ENCODE peak calls at places on chromosomes 13 and 19, in ten cellular contexts. Y, S, H, V, K, A, P, M, Q and N are unnamed samples.

GRCh38 chr19:47229674-47230121 is 1.3 kb downstream of the BBC3 start:
- DNase-seq in P (no peak), A (no peak), K (peak; percentile 35), S (peak; percentile 61), M (peak; percentile 41), Q (peak; percentile 59), H (peak; percentile 45), V (no peak), Y (peak; percentile 18), N (peak; percentile 37)

GRCh38 chr19:55597493-55597892 is 1.8 kb downstream of the FIZ1 start:
- DNase-seq in V (no peak), Q (no peak), K (no peak), H (no peak), M (no peak), P (no peak), Y (no peak), A (no peak), S (no peak), N (no peak)

GRCh38 chr13:44334751-44335150 is 38.9 kb upstream of the SERP2 start:
- DNase-seq in Q (no peak), A (no peak), H (no peak), S (no peak), M (no peak), Y (peak; percentile 8), V (no peak), K (no peak), P (no peak), N (no peak)

GRCh38 chr13:79861731-79862130 is 380.8 kb downstream of the NDFIP2 start:
- DNase-seq in M (no peak), V (no peak), S (no peak), K (no peak), P (no peak), A (no peak), Y (no peak), Q (peak; percentile 77), H (no peak), N (no peak)

GRCh38 chr13:34064456-34065205 is 246.7 kb downstream of the RFC3 start:
- DNase-seq in H (no peak), Q (no peak), K (no peak), V (no peak), M (no peak), P (no peak), S (no peak), A (no peak), Y (no peak), N (no peak)

GRCh38 chr19:1373534-1374249 is 10.0 kb upstream of the NDUFS7 start:
- DNase-seq in H (peak; percentile 95), Y (no peak), A (no peak), P (no peak), V (peak; percentile 86), K (no peak), M (no peak), Q (no peak), S (no peak), N (no peak)

GRCh38 chr19:47723573-47723923 is 10.3 kb downstream of the EHD2 start:
- DNase-seq in V (peak; percentile 54), P (no peak), S (no peak), Y (peak; percentile 61), H (peak; percentile 66), M (no peak), Q (no peak), K (peak; percentile 93), A (no peak), N (no peak)

GRCh38 chr13:99371956-99372355 is 64.8 kb upstream of the GPR183 start:
- DNase-seq in H (no peak), S (no peak), K (no peak), P (no peak), A (no peak), Y (no peak), Q (no peak), V (no peak), M (no peak), N (no peak)

GRCh38 chr19:56091751-56092546 is 29.1 kb downstream of the ZNF787 start:
- DNase-seq in K (no peak), Q (no peak), S (no peak), M (no peak), A (no peak), Y (no peak), H (no peak), P (no peak), V (no peak), N (no peak)

GRCh38 chr19:13074378-13074777 is 28.3 kb downstream of the LYL1 start:
- DNase-seq in P (no peak), V (no peak), K (no peak), M (no peak), Y (no peak), S (no peak), A (no peak), H (no peak), Q (no peak), N (no peak)

GRCh38 chr19:12884202-12884601 is 2.8 kb downstream of the KLF1 start:
- DNase-seq in K (no peak), S (no peak), Q (no peak), Y (no peak), H (no peak), P (no peak), M (no peak), A (no peak), V (no peak), N (no peak)